ENCODE peak calls at places on chromosomes 12 and 14, in ten cellular contexts. One of them, this sample, is unnamed. For H3K4me1, the result is how much of the 10 kb centered on the place peaks cover.

GRCh38 chr12:66049538-66050282 is 80.8 kb downstream of the LLPH start:
- DNase-seq in mammary epithelial cell: no peak
- DNase-seq in psoas muscle: no peak
- DNase-seq in SJSA1: no peak
- DNase-seq in GM23248: no peak
- DNase-seq in right lobe of liver: no peak
- DNase-seq in ascending aorta: no peak
- DNase-seq in CD4-positive, CD25-positive, alpha-beta regulatory T cell: no peak
- DNase-seq in K562: no peak
- DNase-seq in neural progenitor cell: no peak
- DNase-seq in this sample: no peak

GRCh38 chr12:69108024-69108423 is 131.3 kb upstream of the CPSF6 start:
- DNase-seq in CD4-positive, CD25-positive, alpha-beta regulatory T cell: no peak
- DNase-seq in psoas muscle: no peak
- DNase-seq in K562: no peak
- DNase-seq in right lobe of liver: no peak
- DNase-seq in neural progenitor cell: no peak
- DNase-seq in mammary epithelial cell: no peak
- DNase-seq in GM23248: no peak
- DNase-seq in SJSA1: no peak
- DNase-seq in ascending aorta: no peak
- DNase-seq in this sample: no peak

GRCh38 chr12:32444895-32445294 is 45.5 kb downstream of the FGD4 start:
- DNase-seq in ascending aorta: no peak
- DNase-seq in mammary epithelial cell: peak
- DNase-seq in GM23248: peak
- DNase-seq in CD4-positive, CD25-positive, alpha-beta regulatory T cell: no peak
- DNase-seq in K562: peak
- DNase-seq in SJSA1: peak
- DNase-seq in right lobe of liver: no peak
- DNase-seq in psoas muscle: no peak
- DNase-seq in neural progenitor cell: peak
- DNase-seq in this sample: peak

GRCh38 chr12:124883263-124883876 is 19.7 kb upstream of the SCARB1 start:
- DNase-seq in neural progenitor cell: no peak
- DNase-seq in ascending aorta: no peak
- DNase-seq in SJSA1: no peak
- DNase-seq in right lobe of liver: no peak
- DNase-seq in mammary epithelial cell: no peak
- DNase-seq in psoas muscle: no peak
- DNase-seq in GM23248: peak
- DNase-seq in K562: peak
- DNase-seq in CD4-positive, CD25-positive, alpha-beta regulatory T cell: no peak
- DNase-seq in this sample: no peak

GRCh38 chr12:30880061-30880460 is 46.5 kb upstream of the TSPAN11 start:
- DNase-seq in ascending aorta: no peak
- DNase-seq in CD4-positive, CD25-positive, alpha-beta regulatory T cell: no peak
- DNase-seq in right lobe of liver: no peak
- DNase-seq in GM23248: no peak
- DNase-seq in mammary epithelial cell: no peak
- DNase-seq in psoas muscle: no peak
- DNase-seq in SJSA1: no peak
- DNase-seq in neural progenitor cell: peak
- DNase-seq in K562: no peak
- DNase-seq in this sample: no peak

GRCh38 chr12:121955258-121956040 is 37.1 kb downstream of the CFAP251 start:
- DNase-seq in psoas muscle: no peak
- DNase-seq in SJSA1: peak
- DNase-seq in mammary epithelial cell: peak
- DNase-seq in right lobe of liver: no peak
- DNase-seq in CD4-positive, CD25-positive, alpha-beta regulatory T cell: no peak
- DNase-seq in GM23248: peak
- DNase-seq in ascending aorta: no peak
- DNase-seq in K562: peak
- DNase-seq in neural progenitor cell: peak
- DNase-seq in this sample: peak

GRCh38 chr14:69703047-69704046 is 63.6 kb upstream of the SRSF5 start:
- DNase-seq in right lobe of liver: no peak
- DNase-seq in neural progenitor cell: no peak
- DNase-seq in GM23248: no peak
- DNase-seq in SJSA1: no peak
- DNase-seq in ascending aorta: no peak
- DNase-seq in mammary epithelial cell: no peak
- DNase-seq in K562: no peak
- DNase-seq in psoas muscle: no peak
- DNase-seq in CD4-positive, CD25-positive, alpha-beta regulatory T cell: no peak
- DNase-seq in this sample: no peak

GRCh38 chr14:92469515-92469914 is 44.1 kb upstream of the RIN3 start:
- DNase-seq in ascending aorta: no peak
- DNase-seq in mammary epithelial cell: no peak
- DNase-seq in SJSA1: no peak
- DNase-seq in K562: no peak
- DNase-seq in CD4-positive, CD25-positive, alpha-beta regulatory T cell: no peak
- DNase-seq in right lobe of liver: no peak
- DNase-seq in GM23248: no peak
- DNase-seq in neural progenitor cell: no peak
- DNase-seq in psoas muscle: no peak
- DNase-seq in this sample: no peak

GRCh38 chr14:64516969-64517368 is 12.4 kb downstream of the ZBTB1 start:
- DNase-seq in mammary epithelial cell: no peak
- DNase-seq in SJSA1: no peak
- DNase-seq in GM23248: no peak
- DNase-seq in K562: no peak
- DNase-seq in neural progenitor cell: no peak
- DNase-seq in CD4-positive, CD25-positive, alpha-beta regulatory T cell: no peak
- DNase-seq in ascending aorta: no peak
- DNase-seq in psoas muscle: no peak
- DNase-seq in right lobe of liver: no peak
- DNase-seq in this sample: no peak

GRCh38 chr14:58969951-58970751 is 218.3 kb upstream of the DAAM1 start:
- DNase-seq in ascending aorta: no peak
- DNase-seq in neural progenitor cell: peak
- DNase-seq in SJSA1: peak
- DNase-seq in right lobe of liver: no peak
- DNase-seq in psoas muscle: no peak
- DNase-seq in CD4-positive, CD25-positive, alpha-beta regulatory T cell: no peak
- DNase-seq in K562: peak
- DNase-seq in GM23248: no peak
- DNase-seq in mammary epithelial cell: no peak
- DNase-seq in this sample: peak

GRCh38 chr14:86166541-86166940 is 636.6 kb downstream of the FLRT2 start:
- DNase-seq in CD4-positive, CD25-positive, alpha-beta regulatory T cell: no peak
- DNase-seq in right lobe of liver: no peak
- DNase-seq in ascending aorta: no peak
- DNase-seq in psoas muscle: no peak
- DNase-seq in K562: no peak
- DNase-seq in SJSA1: no peak
- DNase-seq in neural progenitor cell: no peak
- DNase-seq in mammary epithelial cell: no peak
- DNase-seq in GM23248: no peak
- DNase-seq in this sample: no peak

GRCh38 chr14:77574446-77575125 is 41.9 kb downstream of the SPTLC2 start:
- DNase-seq in SJSA1: no peak
- DNase-seq in ascending aorta: no peak
- DNase-seq in CD4-positive, CD25-positive, alpha-beta regulatory T cell: no peak
- DNase-seq in GM23248: peak
- DNase-seq in psoas muscle: no peak
- DNase-seq in right lobe of liver: no peak
- DNase-seq in neural progenitor cell: no peak
- DNase-seq in mammary epithelial cell: no peak
- DNase-seq in K562: no peak
- DNase-seq in this sample: no peak

GRCh38 chr12:12927211-12928079 is 24.5 kb downstream of the GPRC5D start:
- DNase-seq in ascending aorta: no peak
- DNase-seq in psoas muscle: peak
- DNase-seq in mammary epithelial cell: peak
- DNase-seq in GM23248: no peak
- DNase-seq in neural progenitor cell: no peak
- DNase-seq in CD4-positive, CD25-positive, alpha-beta regulatory T cell: peak
- DNase-seq in SJSA1: no peak
- DNase-seq in K562: peak
- DNase-seq in right lobe of liver: peak
- DNase-seq in this sample: peak

GRCh38 chr14:55446127-55446736 is 5.8 kb upstream of the TBPL2 start:
- DNase-seq in mammary epithelial cell: peak
- DNase-seq in K562: peak
- DNase-seq in CD4-positive, CD25-positive, alpha-beta regulatory T cell: peak
- DNase-seq in SJSA1: peak
- DNase-seq in right lobe of liver: no peak
- DNase-seq in GM23248: peak
- DNase-seq in neural progenitor cell: peak
- DNase-seq in ascending aorta: no peak
- DNase-seq in psoas muscle: no peak
- DNase-seq in this sample: peak

GRCh38 chr14:73452341-73453191 is 5.8 kb downstream of the NUMB start:
- DNase-seq in CD4-positive, CD25-positive, alpha-beta regulatory T cell: no peak
- DNase-seq in GM23248: peak
- DNase-seq in mammary epithelial cell: peak
- DNase-seq in ascending aorta: no peak
- DNase-seq in SJSA1: peak
- DNase-seq in neural progenitor cell: no peak
- DNase-seq in right lobe of liver: no peak
- DNase-seq in psoas muscle: no peak
- DNase-seq in K562: peak
- DNase-seq in this sample: no peak
- H3K4me1 ChIP-seq in CD4-positive, CD25-positive, alpha-beta regulatory T cell: under half
- H3K4me1 ChIP-seq in GM23248: under half
- H3K4me1 ChIP-seq in mammary epithelial cell: under half
- H3K4me1 ChIP-seq in ascending aorta: under half
- H3K4me1 ChIP-seq in SJSA1: under half
- H3K4me1 ChIP-seq in neural progenitor cell: under half
- H3K4me1 ChIP-seq in right lobe of liver: under half
- H3K4me1 ChIP-seq in psoas muscle: under half
- H3K4me1 ChIP-seq in K562: under half
- H3K4me1 ChIP-seq in this sample: under half

DNA sequence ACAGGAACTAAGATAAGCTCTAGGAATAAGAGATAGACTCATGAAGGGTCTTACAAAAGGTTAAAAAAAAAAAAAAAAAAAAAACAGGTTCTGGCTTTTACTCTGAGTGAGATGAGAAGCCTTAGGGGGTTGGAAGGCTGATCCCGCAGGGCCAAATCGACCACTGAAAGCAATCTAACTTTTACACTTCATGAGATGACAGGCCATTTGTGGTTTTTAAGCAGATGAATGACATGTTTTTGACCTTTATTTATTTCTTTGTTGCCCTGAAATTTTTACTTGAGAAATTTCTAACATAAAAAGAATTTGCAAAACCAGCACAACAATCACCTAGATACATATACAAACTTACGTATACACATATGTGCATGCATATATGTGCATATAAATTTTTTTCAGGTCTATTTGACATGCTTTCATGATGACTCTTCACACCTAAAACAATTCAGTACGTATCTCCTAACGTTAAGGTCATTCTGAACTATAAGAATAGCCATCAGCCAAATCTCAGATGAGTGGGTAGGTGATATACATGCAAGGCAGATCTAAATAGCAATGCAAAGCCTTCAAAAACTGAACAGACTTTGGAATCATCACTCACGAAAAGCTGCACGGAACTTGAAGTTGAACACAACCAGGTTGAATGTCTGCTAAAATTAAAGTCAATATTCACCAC is 87.0 kb downstream of the R3HDM2 start:
- DNase-seq in ascending aorta: no peak
- DNase-seq in neural progenitor cell: no peak
- DNase-seq in CD4-positive, CD25-positive, alpha-beta regulatory T cell: no peak
- DNase-seq in mammary epithelial cell: no peak
- DNase-seq in GM23248: no peak
- DNase-seq in SJSA1: no peak
- DNase-seq in psoas muscle: no peak
- DNase-seq in K562: no peak
- DNase-seq in right lobe of liver: no peak
- DNase-seq in this sample: no peak
- H3K4me1 ChIP-seq in ascending aorta: under half
- H3K4me1 ChIP-seq in neural progenitor cell: under half
- H3K4me1 ChIP-seq in CD4-positive, CD25-positive, alpha-beta regulatory T cell: under half
- H3K4me1 ChIP-seq in mammary epithelial cell: under half
- H3K4me1 ChIP-seq in GM23248: under half
- H3K4me1 ChIP-seq in SJSA1: under half
- H3K4me1 ChIP-seq in psoas muscle: under half
- H3K4me1 ChIP-seq in K562: under half
- H3K4me1 ChIP-seq in right lobe of liver: under half
- H3K4me1 ChIP-seq in this sample: under half

DNA sequence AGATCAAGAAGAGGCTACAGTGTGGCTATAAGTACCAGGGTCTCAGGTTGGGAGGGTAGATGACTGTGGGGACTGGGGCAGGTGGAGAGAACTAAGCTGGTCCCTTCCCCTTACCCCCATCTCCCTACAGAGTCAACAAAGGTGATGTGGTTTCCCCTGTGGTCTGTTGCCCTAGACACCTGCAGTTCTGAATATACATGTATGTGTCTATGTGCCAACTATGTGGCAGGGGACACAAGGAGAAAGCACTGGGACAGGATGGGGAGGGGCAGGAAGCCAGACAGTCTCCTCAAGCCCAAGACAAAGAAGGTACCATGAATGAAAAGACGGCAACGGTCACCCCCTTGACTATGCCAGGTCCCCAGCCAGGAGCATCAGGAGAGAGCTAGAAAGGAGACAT is 4.5 kb upstream of the HDAC7 start:
- DNase-seq in mammary epithelial cell: no peak
- DNase-seq in CD4-positive, CD25-positive, alpha-beta regulatory T cell: peak
- DNase-seq in psoas muscle: no peak
- DNase-seq in right lobe of liver: no peak
- DNase-seq in SJSA1: no peak
- DNase-seq in neural progenitor cell: no peak
- DNase-seq in ascending aorta: no peak
- DNase-seq in GM23248: no peak
- DNase-seq in K562: no peak
- DNase-seq in this sample: no peak
- H3K4me1 ChIP-seq in mammary epithelial cell: half or more
- H3K4me1 ChIP-seq in CD4-positive, CD25-positive, alpha-beta regulatory T cell: half or more
- H3K4me1 ChIP-seq in psoas muscle: under half
- H3K4me1 ChIP-seq in right lobe of liver: under half
- H3K4me1 ChIP-seq in SJSA1: under half
- H3K4me1 ChIP-seq in neural progenitor cell: under half
- H3K4me1 ChIP-seq in ascending aorta: half or more
- H3K4me1 ChIP-seq in GM23248: half or more
- H3K4me1 ChIP-seq in K562: under half
- H3K4me1 ChIP-seq in this sample: under half

DNA sequence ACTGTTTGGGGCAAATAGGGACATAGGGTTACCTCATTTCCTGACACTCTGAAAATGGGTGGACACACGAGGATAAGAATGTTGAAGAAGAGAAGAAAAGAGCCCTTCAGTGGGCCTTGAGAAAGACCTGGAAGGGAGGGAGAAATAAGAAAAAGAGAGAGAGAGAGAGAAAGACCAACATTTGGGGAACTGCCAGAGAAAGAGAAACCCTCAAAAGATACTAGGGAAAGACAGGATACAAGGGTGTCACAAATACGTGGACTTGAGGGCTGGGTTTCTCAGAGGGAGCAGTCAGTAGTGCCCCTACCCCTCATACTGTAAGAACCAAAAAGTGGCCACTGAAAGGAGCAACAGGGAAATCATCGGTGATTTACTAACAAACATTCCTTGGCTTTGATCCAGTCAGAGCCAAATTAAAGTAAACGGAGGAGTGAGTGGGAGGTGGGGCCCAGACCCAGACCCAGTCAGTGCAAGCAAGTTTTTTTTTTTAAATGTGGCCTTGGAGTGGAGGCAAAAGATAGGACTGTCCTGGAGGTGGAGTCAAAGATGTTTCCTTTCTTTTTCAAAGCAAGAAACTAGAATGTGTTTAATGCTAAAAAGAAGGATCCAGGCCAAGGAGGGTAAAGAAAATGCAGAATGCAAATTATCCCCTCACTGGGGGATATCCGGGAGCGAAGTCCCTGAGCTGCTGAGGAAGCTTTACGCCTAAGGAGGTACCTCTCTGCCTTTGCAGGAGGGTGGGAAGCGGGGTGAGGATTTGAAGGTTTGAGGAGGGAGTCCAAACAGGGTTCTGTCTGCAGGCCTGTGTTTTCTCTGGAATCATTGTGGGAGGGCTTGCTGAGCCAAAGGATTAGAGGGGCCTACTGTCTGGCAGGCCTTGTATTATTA is 143.4 kb upstream of the AMIGO2 start:
- DNase-seq in K562: peak
- DNase-seq in ascending aorta: no peak
- DNase-seq in psoas muscle: no peak
- DNase-seq in neural progenitor cell: peak
- DNase-seq in GM23248: no peak
- DNase-seq in CD4-positive, CD25-positive, alpha-beta regulatory T cell: peak
- DNase-seq in mammary epithelial cell: no peak
- DNase-seq in right lobe of liver: no peak
- DNase-seq in SJSA1: no peak
- DNase-seq in this sample: no peak
- H3K4me1 ChIP-seq in K562: under half
- H3K4me1 ChIP-seq in ascending aorta: under half
- H3K4me1 ChIP-seq in psoas muscle: under half
- H3K4me1 ChIP-seq in neural progenitor cell: under half
- H3K4me1 ChIP-seq in GM23248: under half
- H3K4me1 ChIP-seq in CD4-positive, CD25-positive, alpha-beta regulatory T cell: half or more
- H3K4me1 ChIP-seq in mammary epithelial cell: under half
- H3K4me1 ChIP-seq in right lobe of liver: under half
- H3K4me1 ChIP-seq in SJSA1: under half
- H3K4me1 ChIP-seq in this sample: under half